ENCODE peak calls at places on chromosomes 4 and X, in seven cellular contexts. One of them, this sample, is unnamed. For H3K4me1 and H3K27me3, the result is how much of the 10 kb centered on the place peaks cover.

GRCh38 chrX:10847333-10847732 is 226.9 kb upstream of the MID1 start:
- DNase-seq in transverse colon: no peak
- DNase-seq in fibroblast of lung: peak
- DNase-seq in PC-3: no peak
- DNase-seq in NT2/D1: no peak
- DNase-seq in stomach: no peak
- DNase-seq in aorta: no peak
- DNase-seq in this sample: no peak

GRCh38 chr4:128782875-128783614 is 26.5 kb upstream of the JADE1 start:
- DNase-seq in stomach: no peak
- DNase-seq in PC-3: peak
- DNase-seq in transverse colon: no peak
- DNase-seq in NT2/D1: no peak
- DNase-seq in fibroblast of lung: peak
- DNase-seq in aorta: no peak
- DNase-seq in this sample: peak

GRCh38 chrX:120725874-120726273 is 96.0 kb upstream of the C1GALT1C1 start:
- DNase-seq in NT2/D1: no peak
- DNase-seq in aorta: no peak
- DNase-seq in stomach: no peak
- DNase-seq in transverse colon: no peak
- DNase-seq in fibroblast of lung: no peak
- DNase-seq in PC-3: no peak
- DNase-seq in this sample: no peak

GRCh38 chrX:101595739-101596419 is 21.9 kb downstream of the ARMCX6 start:
- DNase-seq in NT2/D1: peak
- DNase-seq in fibroblast of lung: peak
- DNase-seq in stomach: no peak
- DNase-seq in PC-3: peak
- DNase-seq in aorta: no peak
- DNase-seq in transverse colon: no peak
- DNase-seq in this sample: peak

GRCh38 chr4:128831526-128832252 is 22.2 kb downstream of the JADE1 start:
- DNase-seq in PC-3: no peak
- DNase-seq in NT2/D1: no peak
- DNase-seq in transverse colon: no peak
- DNase-seq in stomach: no peak
- DNase-seq in aorta: no peak
- DNase-seq in fibroblast of lung: peak
- DNase-seq in this sample: no peak

GRCh38 chr4:90137545-90137944 is 10.4 kb downstream of the CCSER1 start:
- DNase-seq in NT2/D1: no peak
- DNase-seq in PC-3: peak
- DNase-seq in fibroblast of lung: peak
- DNase-seq in stomach: no peak
- DNase-seq in transverse colon: no peak
- DNase-seq in aorta: no peak
- DNase-seq in this sample: no peak

GRCh38 chr4:121236353-121237068 is 72.4 kb upstream of the TNIP3 start:
- DNase-seq in aorta: no peak
- DNase-seq in fibroblast of lung: no peak
- DNase-seq in transverse colon: no peak
- DNase-seq in PC-3: no peak
- DNase-seq in stomach: no peak
- DNase-seq in NT2/D1: no peak
- DNase-seq in this sample: no peak

GRCh38 chrX:25640276-25640675 is 497.9 kb upstream of the MAGEB18 start:
- DNase-seq in transverse colon: no peak
- DNase-seq in stomach: no peak
- DNase-seq in NT2/D1: no peak
- DNase-seq in fibroblast of lung: no peak
- DNase-seq in aorta: no peak
- DNase-seq in PC-3: no peak
- DNase-seq in this sample: no peak

GRCh38 chr4:136918772-136919171 is 613.5 kb downstream of the PCDH18 start:
- DNase-seq in PC-3: peak
- DNase-seq in stomach: no peak
- DNase-seq in transverse colon: no peak
- DNase-seq in aorta: peak
- DNase-seq in fibroblast of lung: peak
- DNase-seq in NT2/D1: no peak
- DNase-seq in this sample: no peak

GRCh38 chr4:163201358-163201757 is 34.7 kb upstream of the NAF1 start:
- DNase-seq in PC-3: no peak
- DNase-seq in stomach: no peak
- DNase-seq in transverse colon: no peak
- DNase-seq in fibroblast of lung: no peak
- DNase-seq in aorta: no peak
- DNase-seq in NT2/D1: no peak
- DNase-seq in this sample: no peak

GRCh38 chr4:53361451-53361850 is 4.4 kb downstream of the SCFD2 start:
- DNase-seq in fibroblast of lung: peak
- DNase-seq in PC-3: peak
- DNase-seq in NT2/D1: no peak
- DNase-seq in stomach: no peak
- DNase-seq in transverse colon: no peak
- DNase-seq in aorta: no peak
- DNase-seq in this sample: no peak

GRCh38 chr4:53364624-53365023 is 1.2 kb downstream of the SCFD2 start:
- DNase-seq in NT2/D1: no peak
- DNase-seq in fibroblast of lung: no peak
- DNase-seq in transverse colon: no peak
- DNase-seq in stomach: no peak
- DNase-seq in PC-3: no peak
- DNase-seq in aorta: no peak
- DNase-seq in this sample: no peak

GRCh38 chr4:53365486-53366300 is at the start of gene SCFD2:
- DNase-seq in PC-3: peak
- DNase-seq in NT2/D1: peak
- DNase-seq in fibroblast of lung: peak
- DNase-seq in stomach: peak
- DNase-seq in aorta: peak
- DNase-seq in transverse colon: peak
- DNase-seq in this sample: peak

GRCh38 chr4:53365121-53365485 is 758 bp downstream of the SCFD2 start:
- DNase-seq in aorta: no peak
- DNase-seq in PC-3: peak
- DNase-seq in fibroblast of lung: peak
- DNase-seq in stomach: no peak
- DNase-seq in transverse colon: no peak
- DNase-seq in NT2/D1: no peak
- DNase-seq in this sample: no peak

DNA sequence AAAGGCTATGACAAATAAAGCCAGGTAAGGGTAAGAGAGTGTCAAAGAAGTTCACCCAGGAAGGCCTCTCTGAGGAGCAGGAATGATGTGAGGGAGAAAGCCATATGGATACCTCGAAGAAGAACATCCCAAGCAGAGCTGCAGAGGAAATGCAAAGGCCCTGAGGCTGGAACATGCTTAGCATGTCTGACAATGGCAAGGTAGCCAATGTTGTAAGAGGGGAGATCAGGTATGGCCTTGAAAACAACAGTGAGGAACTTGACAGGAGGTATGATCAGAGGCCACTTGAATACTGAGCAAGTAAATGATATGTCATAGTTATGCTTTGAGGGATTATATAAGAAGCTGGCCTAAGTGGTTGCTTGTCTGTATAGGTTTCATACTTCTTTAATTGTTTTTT is 3.8 kb downstream of the SCFD2 start:
- DNase-seq in PC-3: no peak
- DNase-seq in stomach: no peak
- DNase-seq in fibroblast of lung: no peak
- DNase-seq in aorta: no peak
- DNase-seq in NT2/D1: no peak
- DNase-seq in transverse colon: no peak
- DNase-seq in this sample: no peak
- H3K4me1 ChIP-seq in PC-3: under half
- H3K4me1 ChIP-seq in stomach: under half
- H3K4me1 ChIP-seq in fibroblast of lung: under half
- H3K4me1 ChIP-seq in aorta: under half
- H3K4me1 ChIP-seq in NT2/D1: under half
- H3K4me1 ChIP-seq in transverse colon: under half
- H3K4me1 ChIP-seq in this sample: under half

DNA sequence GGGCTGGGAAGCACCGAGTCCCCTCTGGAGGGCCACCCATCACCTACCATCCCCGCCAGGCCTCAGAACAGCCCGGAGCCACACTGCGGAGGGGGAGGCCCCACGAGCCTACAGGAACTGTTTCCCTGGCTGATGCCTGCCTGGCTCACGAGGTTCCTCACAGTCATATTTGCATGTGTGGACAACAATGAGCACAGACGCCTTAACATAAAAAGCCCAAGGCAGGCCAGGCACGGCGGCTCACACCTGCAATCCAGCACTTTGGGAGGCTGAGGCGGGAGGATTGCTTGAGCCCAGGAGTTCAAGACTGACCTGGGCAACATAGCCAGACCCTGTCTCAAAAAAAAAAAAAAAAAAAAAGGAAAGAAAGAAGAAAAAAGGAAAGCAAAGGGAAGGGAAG is 125.9 kb downstream of the FAM53A start:
- DNase-seq in transverse colon: no peak
- DNase-seq in aorta: no peak
- DNase-seq in stomach: no peak
- DNase-seq in NT2/D1: no peak
- DNase-seq in fibroblast of lung: no peak
- DNase-seq in PC-3: no peak
- DNase-seq in this sample: no peak
- H3K27me3 ChIP-seq in transverse colon: half or more
- H3K27me3 ChIP-seq in aorta: under half
- H3K27me3 ChIP-seq in stomach: half or more
- H3K27me3 ChIP-seq in NT2/D1: under half
- H3K27me3 ChIP-seq in fibroblast of lung: under half
- H3K27me3 ChIP-seq in PC-3: under half
- H3K27me3 ChIP-seq in this sample: under half

DNA sequence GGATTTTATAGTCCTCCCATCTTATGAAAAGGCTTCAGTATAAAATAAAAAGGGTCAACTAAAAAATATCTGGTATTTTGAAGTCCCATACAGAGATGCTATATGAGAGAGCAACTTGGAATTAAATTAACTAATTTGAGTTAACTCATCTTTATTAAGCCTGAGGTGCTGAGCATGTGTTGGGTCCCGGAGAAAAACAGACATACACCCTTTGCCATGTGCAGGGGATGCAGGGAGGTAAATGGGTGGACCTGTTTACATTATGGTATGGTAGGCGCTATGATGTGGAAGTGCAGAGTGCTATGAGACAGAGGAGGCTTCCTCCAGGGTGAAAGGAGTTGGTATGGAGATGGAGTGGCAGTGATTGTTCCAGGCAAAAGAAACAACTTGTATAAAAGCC is 151.8 kb downstream of the RASL11B start:
- DNase-seq in stomach: no peak
- DNase-seq in PC-3: no peak
- DNase-seq in transverse colon: no peak
- DNase-seq in fibroblast of lung: no peak
- DNase-seq in aorta: no peak
- DNase-seq in NT2/D1: no peak
- DNase-seq in this sample: no peak
- H3K4me1 ChIP-seq in stomach: under half
- H3K4me1 ChIP-seq in PC-3: under half
- H3K4me1 ChIP-seq in transverse colon: under half
- H3K4me1 ChIP-seq in fibroblast of lung: under half
- H3K4me1 ChIP-seq in aorta: under half
- H3K4me1 ChIP-seq in NT2/D1: under half
- H3K4me1 ChIP-seq in this sample: under half

DNA sequence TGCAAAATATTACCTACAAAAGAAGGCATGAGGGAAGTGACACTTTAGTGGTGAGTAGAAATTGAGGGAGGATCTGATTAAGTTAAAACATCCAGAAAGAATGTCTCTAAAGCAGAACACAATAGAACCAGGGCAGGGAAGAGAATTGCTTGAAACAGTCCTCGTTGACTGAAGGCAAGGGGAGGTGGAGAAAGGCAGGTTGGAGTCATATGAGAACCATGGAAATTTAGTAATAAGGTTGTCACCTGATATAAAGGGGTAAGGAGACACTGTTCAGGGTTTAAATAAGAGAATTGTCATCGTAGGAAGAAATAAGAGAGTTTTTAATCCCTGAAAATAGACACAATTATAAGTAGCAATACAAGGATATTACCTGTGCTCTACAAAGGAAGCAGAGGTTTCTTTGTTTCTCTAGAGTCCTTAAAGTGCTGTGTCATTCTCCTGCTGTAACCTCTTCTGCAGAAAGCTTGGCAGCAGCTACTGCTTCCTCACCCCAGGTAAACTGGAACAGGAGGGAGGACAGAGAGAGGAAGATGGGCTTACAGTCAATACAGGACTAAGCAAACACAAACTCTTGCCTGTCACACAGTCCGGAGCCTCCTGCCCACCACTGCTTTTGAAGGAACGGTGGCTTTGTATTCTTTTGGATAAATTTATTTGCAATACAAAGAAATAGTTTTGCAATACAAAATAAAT is 258.4 kb downstream of the PPARGC1A start:
- DNase-seq in PC-3: no peak
- DNase-seq in stomach: no peak
- DNase-seq in fibroblast of lung: no peak
- DNase-seq in transverse colon: peak
- DNase-seq in aorta: no peak
- DNase-seq in NT2/D1: no peak
- DNase-seq in this sample: no peak
- H3K27me3 ChIP-seq in PC-3: under half
- H3K27me3 ChIP-seq in stomach: under half
- H3K27me3 ChIP-seq in fibroblast of lung: under half
- H3K27me3 ChIP-seq in transverse colon: under half
- H3K27me3 ChIP-seq in aorta: under half
- H3K27me3 ChIP-seq in NT2/D1: under half
- H3K27me3 ChIP-seq in this sample: under half

DNA sequence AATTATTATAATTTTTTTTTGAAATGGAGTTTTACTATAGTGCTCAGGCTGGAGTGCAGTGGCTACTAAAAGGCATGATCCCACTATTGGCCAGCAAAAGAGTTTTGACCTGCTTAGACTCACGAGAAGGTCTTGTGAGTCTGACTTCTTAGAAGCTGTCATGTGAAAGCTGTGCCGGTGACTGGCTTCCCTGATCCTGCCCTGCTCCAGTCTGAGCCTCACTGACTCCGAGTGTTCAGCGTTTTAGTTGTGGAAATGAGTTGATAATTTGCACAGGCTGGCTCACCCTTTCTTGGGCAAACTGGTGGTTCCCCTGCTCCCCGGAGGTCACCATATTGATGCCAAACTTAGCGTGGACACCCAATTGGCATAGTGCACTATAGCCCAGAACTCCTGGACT is 16.4 kb upstream of the CXCL8 start:
- DNase-seq in stomach: no peak
- DNase-seq in PC-3: no peak
- DNase-seq in aorta: no peak
- DNase-seq in transverse colon: no peak
- DNase-seq in NT2/D1: no peak
- DNase-seq in fibroblast of lung: no peak
- DNase-seq in this sample: no peak
- H3K4me1 ChIP-seq in stomach: under half
- H3K4me1 ChIP-seq in PC-3: half or more
- H3K4me1 ChIP-seq in aorta: under half
- H3K4me1 ChIP-seq in transverse colon: under half
- H3K4me1 ChIP-seq in NT2/D1: under half
- H3K4me1 ChIP-seq in fibroblast of lung: under half
- H3K4me1 ChIP-seq in this sample: under half